ENCODE peak calls at places on chromosomes 16 and 17, in nine cellular contexts. B, S, F, C, I, G, A, Z and Q are unnamed samples.
A peak's percentile ranks its signal among the peaks of the same experiment; 100 is the strongest.

GRCh38 chr16:68732068-68732680 is 4.9 kb upstream of the CDH1 start:
- DNase-seq in C (peak; percentile 36), A (peak; percentile 60), I (no peak), Z (no peak), F (no peak), B (no peak), G (peak; percentile 74), S (peak; percentile 93), Q (no peak)

GRCh38 chr16:3118204-3118790 is 5.9 kb downstream of the ZNF205 start:
- DNase-seq in A (no peak), G (no peak), S (no peak), I (no peak), F (no peak), Z (no peak), B (no peak), C (no peak), Q (no peak)

GRCh38 chr17:60079401-60079861 is 710 bp upstream of the HEATR6 start:
- DNase-seq in S (no peak), I (no peak), C (peak; percentile 25), Z (no peak), G (no peak), F (no peak), B (no peak), A (no peak), Q (no peak)

GRCh38 chr17:348692-349425 is 3.7 kb downstream of the RPH3AL start:
- DNase-seq in G (no peak), B (no peak), C (peak; percentile 16), F (no peak), Z (no peak), I (no peak), S (peak; percentile 85), A (no peak), Q (no peak)

GRCh38 chr17:55273579-55274370 is 9.0 kb downstream of the HLF start:
- DNase-seq in F (no peak), S (peak; percentile 84), B (no peak), G (peak; percentile 13), A (no peak), Z (peak; percentile 62), C (no peak), I (no peak), Q (peak; percentile 85)

GRCh38 chr17:38659415-38659814 is 15.3 kb downstream of the EPOP start:
- DNase-seq in Z (no peak), S (no peak), I (no peak), B (no peak), C (no peak), A (no peak), F (no peak), G (no peak), Q (no peak)

GRCh38 chr17:59683283-59683682 is 23.9 kb downstream of the PTRH2 start:
- DNase-seq in C (no peak), G (no peak), Z (no peak), A (no peak), I (no peak), S (no peak), F (no peak), B (no peak), Q (no peak)

GRCh38 chr16:85369741-85370528 is 243.2 kb upstream of the GSE1 start:
- DNase-seq in Z (no peak), F (peak; percentile 21), G (peak; percentile 79), S (peak; percentile 73), I (no peak), B (no peak), C (no peak), A (no peak), Q (peak; percentile 43)

GRCh38 chr16:10744370-10745030 is 858 bp downstream of the NUBP1 start:
- DNase-seq in A (no peak), S (no peak), I (no peak), F (no peak), Z (no peak), G (no peak), B (no peak), C (peak; percentile 54), Q (no peak)

GRCh38 chr16:66242672-66243071 is 123.8 kb upstream of the CDH5 start:
- DNase-seq in I (no peak), G (no peak), F (no peak), B (no peak), Z (no peak), C (no peak), A (no peak), S (no peak), Q (no peak)

GRCh38 chr16:53565300-53565699 is 62.3 kb upstream of the AKTIP start:
- DNase-seq in Z (no peak), C (no peak), A (no peak), F (no peak), G (no peak), B (no peak), S (no peak), I (no peak), Q (no peak)

GRCh38 chr16:83669456-83669855 is 138.3 kb upstream of the HSBP1 start:
- DNase-seq in F (no peak), I (no peak), G (no peak), A (no peak), S (no peak), Z (no peak), B (no peak), C (no peak), Q (no peak)

GRCh38 chr17:76527430-76528111 is 9.9 kb downstream of the CYGB start:
- DNase-seq in G (peak; percentile 85), C (peak; percentile 89), Z (peak; percentile 66), B (peak; percentile 74), I (no peak), S (peak; percentile 60), F (peak; percentile 45), A (no peak), Q (no peak)

GRCh38 chr16:56990407-56991286 is 1.3 kb downstream of the NLRC5 start:
- DNase-seq in Z (no peak), B (no peak), C (no peak), A (no peak), F (no peak), I (no peak), S (no peak), G (no peak), Q (no peak)

GRCh38 chr17:72412650-72413076 is 291.8 kb downstream of the SOX9 start:
- DNase-seq in F (no peak), S (no peak), B (no peak), I (no peak), C (no peak), A (no peak), Z (no peak), G (no peak), Q (no peak)

GRCh38 chr17:68382582-68383085 is 74.7 kb downstream of the WIPI1 start:
- DNase-seq in Z (no peak), S (no peak), A (no peak), G (no peak), F (no peak), I (no peak), C (no peak), B (no peak), Q (no peak)

GRCh38 chr17:49031965-49032928 is 35.1 kb downstream of the IGF2BP1 start:
- DNase-seq in S (peak; percentile 49), A (peak; percentile 82), G (peak; percentile 93), F (no peak), Z (no peak), C (peak; percentile 65), I (peak; percentile 60), B (peak; percentile 52), Q (no peak)

GRCh38 chr17:56629450-56630187 is 36.1 kb downstream of the NOG start:
- DNase-seq in G (peak; percentile 83), B (no peak), Z (no peak), C (peak; percentile 5), A (peak; percentile 31), I (peak; percentile 7), S (no peak), F (no peak), Q (no peak)

GRCh38 chr16:21033707-21034106 is 116.9 kb downstream of the DNAH3 start:
- DNase-seq in S (no peak), A (no peak), C (no peak), F (no peak), Z (no peak), B (no peak), G (no peak), I (no peak), Q (no peak)

GRCh38 chr16:74503412-74503811 is 82.1 kb upstream of the CLEC18B start:
- DNase-seq in B (no peak), F (no peak), A (no peak), S (no peak), Z (no peak), C (peak; percentile 11), G (no peak), I (no peak), Q (no peak)
- H3K27ac ChIP-seq in B (no peak overlapping the region), F (no peak overlapping the region), A (no peak overlapping the region), S (no peak overlapping the region), Z (no peak overlapping the region), C (no peak overlapping the region), G (no peak overlapping the region), I (no peak overlapping the region), Q (peak overlapping the region; percentile 38)

DNA sequence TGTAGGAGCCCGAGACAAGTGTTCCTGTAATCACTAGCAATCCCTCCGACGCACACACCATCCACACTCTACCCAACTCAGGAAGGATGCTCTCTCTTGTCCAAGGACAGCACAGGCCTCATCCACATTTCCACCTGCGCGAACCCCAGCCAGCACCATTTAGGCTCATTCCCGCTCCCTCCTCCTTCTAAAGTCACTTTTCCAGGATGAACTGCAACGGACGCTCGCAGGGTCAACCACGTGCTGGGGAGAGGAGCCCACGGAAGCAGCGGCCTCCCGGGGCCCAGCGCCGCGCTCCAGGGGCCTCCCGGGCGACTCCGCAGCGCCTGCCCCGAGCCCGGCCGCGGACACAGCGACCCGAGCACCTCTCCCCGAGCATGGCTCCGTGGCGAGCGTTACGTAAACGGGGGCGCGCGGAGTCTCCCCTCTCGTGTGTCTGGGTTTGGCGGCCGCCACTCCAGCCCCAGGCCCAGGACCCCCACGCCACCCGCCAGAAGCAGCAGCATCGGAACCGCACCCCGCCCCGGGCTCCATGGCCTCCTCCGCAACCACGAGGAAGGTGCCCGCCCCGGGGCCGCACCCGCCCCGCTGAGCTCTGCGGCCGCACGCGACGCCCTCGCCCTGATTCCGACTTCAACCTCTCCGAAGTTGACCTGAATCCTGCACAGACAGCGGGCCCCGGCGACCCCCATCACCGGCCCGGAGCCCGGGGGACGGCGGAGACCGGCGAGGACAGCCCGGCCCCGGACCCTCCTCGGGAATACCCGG is 668 bp downstream of the USP36 start:
- DNase-seq in F (peak; percentile 32), S (peak; percentile 51), I (no peak), G (peak; percentile 23), A (no peak), C (peak; percentile 53), B (peak; percentile 73), Z (no peak), Q (no peak)
- H3K27ac ChIP-seq in F (peak overlapping the region; percentile 96), S (peak overlapping the region; percentile 100), I (peak overlapping the region; percentile 82), G (peak overlapping the region; percentile 79), A (peak overlapping the region; percentile 88), C (peak overlapping the region; percentile 97), B (peak overlapping the region; percentile 96), Z (peak overlapping the region; percentile 99), Q (peak overlapping the region; percentile 86)

DNA sequence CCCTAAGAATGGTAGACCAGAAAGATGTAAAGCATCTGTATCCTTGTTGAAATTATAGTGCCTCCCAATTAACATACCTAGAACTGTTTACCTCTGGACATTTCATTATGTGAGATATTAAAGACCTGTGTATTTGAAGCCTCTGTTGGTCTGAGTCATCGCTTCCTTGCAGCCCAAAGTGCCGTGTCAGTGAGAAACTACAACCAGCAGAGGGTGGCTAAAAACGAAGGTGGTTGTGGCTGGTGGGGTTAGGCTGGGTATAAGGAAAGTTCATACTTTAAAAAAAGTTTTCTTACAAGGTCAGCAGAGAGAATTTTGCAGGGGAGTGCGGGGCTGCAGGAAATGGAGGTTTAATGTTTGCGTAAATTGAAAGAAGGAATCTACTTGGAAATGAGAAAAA is 290.7 kb downstream of the TMEM114 start:
- DNase-seq in B (no peak), I (no peak), Z (no peak), F (no peak), C (no peak), S (no peak), G (no peak), A (no peak), Q (no peak)
- H3K27ac ChIP-seq in B (no peak overlapping the region), I (no peak overlapping the region), Z (no peak overlapping the region), F (no peak overlapping the region), C (no peak overlapping the region), S (no peak overlapping the region), G (no peak overlapping the region), A (no peak overlapping the region), Q (no peak overlapping the region)

GRCh38 chr16:9072806-9073341 is 18.6 kb upstream of the HAPSTR1 start:
- DNase-seq in B (no peak), Z (no peak), S (no peak), C (peak; percentile 95), I (peak; percentile 83), G (no peak), F (no peak), A (no peak), Q (no peak)
- H3K27ac ChIP-seq in B (no peak overlapping the region), Z (no peak overlapping the region), S (no peak overlapping the region), C (peak overlapping the region; percentile 33), I (peak overlapping the region; percentile 87), G (no peak overlapping the region), F (no peak overlapping the region), A (no peak overlapping the region), Q (no peak overlapping the region)